ENCODE peak calls at places on chromosomes 3 and 15, in six cellular contexts. One of them, this sample, is unnamed. For H3K4me1, the result is how much of the 10 kb centered on the place peaks cover.

GRCh38 chr3:24323272-24323671 is 171.4 kb downstream of the THRB start:
- DNase-seq in IMR-90: no peak
- DNase-seq in HCT116: no peak
- DNase-seq in heart right ventricle: no peak
- DNase-seq in mesenchymal stem cell: no peak
- DNase-seq in SJCRH30: no peak
- DNase-seq in this sample: no peak

GRCh38 chr15:34239151-34239761 is 14.4 kb downstream of the EMC4 start:
- DNase-seq in IMR-90: peak
- DNase-seq in HCT116: peak
- DNase-seq in heart right ventricle: no peak
- DNase-seq in mesenchymal stem cell: peak
- DNase-seq in SJCRH30: no peak
- DNase-seq in this sample: peak

GRCh38 chr3:194283218-194284006 is 67.7 kb downstream of the CPN2 start:
- DNase-seq in IMR-90: no peak
- DNase-seq in HCT116: no peak
- DNase-seq in heart right ventricle: no peak
- DNase-seq in mesenchymal stem cell: no peak
- DNase-seq in SJCRH30: no peak
- DNase-seq in this sample: no peak

GRCh38 chr3:133038089-133038730 is at the start of gene TMEM108:
- DNase-seq in IMR-90: peak
- DNase-seq in HCT116: no peak
- DNase-seq in heart right ventricle: peak
- DNase-seq in mesenchymal stem cell: peak
- DNase-seq in SJCRH30: peak
- DNase-seq in this sample: peak

GRCh38 chr15:66486887-66487286 is 10.7 kb downstream of the SNAPC5 start:
- DNase-seq in IMR-90: no peak
- DNase-seq in HCT116: no peak
- DNase-seq in heart right ventricle: no peak
- DNase-seq in mesenchymal stem cell: no peak
- DNase-seq in SJCRH30: no peak
- DNase-seq in this sample: no peak

GRCh38 chr15:80611543-80612080 is 83.5 kb upstream of the ABHD17C start:
- DNase-seq in IMR-90: no peak
- DNase-seq in HCT116: no peak
- DNase-seq in heart right ventricle: no peak
- DNase-seq in mesenchymal stem cell: no peak
- DNase-seq in SJCRH30: no peak
- DNase-seq in this sample: no peak

GRCh38 chr15:76345269-76345879 is 8.8 kb downstream of the ISL2 start:
- DNase-seq in IMR-90: no peak
- DNase-seq in HCT116: no peak
- DNase-seq in heart right ventricle: no peak
- DNase-seq in mesenchymal stem cell: no peak
- DNase-seq in SJCRH30: no peak
- DNase-seq in this sample: no peak

GRCh38 chr3:147620906-147621305 is 211.7 kb downstream of the ZIC1 start:
- DNase-seq in IMR-90: no peak
- DNase-seq in HCT116: no peak
- DNase-seq in heart right ventricle: no peak
- DNase-seq in mesenchymal stem cell: no peak
- DNase-seq in SJCRH30: no peak
- DNase-seq in this sample: no peak

GRCh38 chr15:78301326-78301725 is 1.9 kb upstream of the SKIC8 start:
- DNase-seq in IMR-90: no peak
- DNase-seq in HCT116: no peak
- DNase-seq in heart right ventricle: no peak
- DNase-seq in mesenchymal stem cell: peak
- DNase-seq in SJCRH30: no peak
- DNase-seq in this sample: no peak

GRCh38 chr3:38805765-38806386 is 10.1 kb downstream of the SCN10A start:
- DNase-seq in IMR-90: peak
- DNase-seq in HCT116: peak
- DNase-seq in heart right ventricle: no peak
- DNase-seq in mesenchymal stem cell: peak
- DNase-seq in SJCRH30: peak
- DNase-seq in this sample: peak

GRCh38 chr3:119230745-119231144 is 9.9 kb downstream of the B4GALT4 start:
- DNase-seq in IMR-90: no peak
- DNase-seq in HCT116: no peak
- DNase-seq in heart right ventricle: no peak
- DNase-seq in mesenchymal stem cell: no peak
- DNase-seq in SJCRH30: no peak
- DNase-seq in this sample: no peak

GRCh38 chr3:119229190-119229589 is 11.5 kb downstream of the B4GALT4 start:
- DNase-seq in IMR-90: no peak
- DNase-seq in HCT116: no peak
- DNase-seq in heart right ventricle: no peak
- DNase-seq in mesenchymal stem cell: no peak
- DNase-seq in SJCRH30: no peak
- DNase-seq in this sample: no peak

GRCh38 chr3:119227064-119227850 is 13.4 kb downstream of the B4GALT4 start:
- DNase-seq in IMR-90: no peak
- DNase-seq in HCT116: no peak
- DNase-seq in heart right ventricle: no peak
- DNase-seq in mesenchymal stem cell: no peak
- DNase-seq in SJCRH30: no peak
- DNase-seq in this sample: no peak

GRCh38 chr3:119230071-119230470 is 10.6 kb downstream of the B4GALT4 start:
- DNase-seq in IMR-90: no peak
- DNase-seq in HCT116: no peak
- DNase-seq in heart right ventricle: no peak
- DNase-seq in mesenchymal stem cell: no peak
- DNase-seq in SJCRH30: no peak
- DNase-seq in this sample: no peak

GRCh38 chr3:119228290-119229145 is 12.2 kb downstream of the B4GALT4 start:
- DNase-seq in IMR-90: peak
- DNase-seq in HCT116: no peak
- DNase-seq in heart right ventricle: no peak
- DNase-seq in mesenchymal stem cell: no peak
- DNase-seq in SJCRH30: no peak
- DNase-seq in this sample: no peak
- H3K4me1 ChIP-seq in IMR-90: under half
- H3K4me1 ChIP-seq in HCT116: under half
- H3K4me1 ChIP-seq in heart right ventricle: under half
- H3K4me1 ChIP-seq in mesenchymal stem cell: under half
- H3K4me1 ChIP-seq in SJCRH30: under half
- H3K4me1 ChIP-seq in this sample: under half

DNA sequence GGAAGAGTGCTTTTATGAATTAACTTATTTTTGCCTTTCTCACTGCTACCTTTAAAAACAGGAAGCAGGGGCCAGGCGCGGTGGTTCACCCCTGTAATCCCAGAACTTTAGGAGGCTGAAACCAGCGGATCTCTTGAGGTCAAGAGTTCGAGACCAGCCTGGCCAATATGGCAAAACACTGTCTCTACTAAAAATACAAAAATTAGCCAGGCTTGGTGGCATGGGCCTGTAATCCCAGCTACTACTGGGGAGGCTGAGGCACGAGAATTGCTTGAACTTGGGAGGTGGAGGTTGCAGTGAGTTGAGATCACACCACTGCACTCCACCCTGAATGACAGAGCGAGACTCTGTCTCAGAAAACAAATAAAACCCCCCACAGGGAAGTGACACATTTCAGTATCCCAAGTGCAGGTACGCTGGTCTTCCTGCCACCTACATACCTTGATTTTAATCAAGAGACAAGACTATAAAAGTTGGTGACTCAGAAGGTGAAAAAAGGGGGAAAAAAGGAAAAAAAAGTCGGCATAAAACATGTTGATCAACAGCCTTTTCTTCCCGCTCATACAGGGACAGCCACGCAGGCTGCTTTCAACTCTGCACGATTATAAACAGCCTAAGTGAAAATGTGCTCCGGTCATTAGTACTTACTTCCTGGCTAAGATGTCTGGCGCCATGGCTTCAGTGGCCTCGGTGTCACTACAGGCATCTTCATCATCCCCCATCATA is 18.8 kb downstream of the PPP1R2 start:
- DNase-seq in IMR-90: no peak
- DNase-seq in HCT116: no peak
- DNase-seq in heart right ventricle: no peak
- DNase-seq in mesenchymal stem cell: no peak
- DNase-seq in SJCRH30: no peak
- DNase-seq in this sample: no peak
- H3K4me1 ChIP-seq in IMR-90: under half
- H3K4me1 ChIP-seq in HCT116: under half
- H3K4me1 ChIP-seq in heart right ventricle: under half
- H3K4me1 ChIP-seq in mesenchymal stem cell: under half
- H3K4me1 ChIP-seq in SJCRH30: under half
- H3K4me1 ChIP-seq in this sample: under half

DNA sequence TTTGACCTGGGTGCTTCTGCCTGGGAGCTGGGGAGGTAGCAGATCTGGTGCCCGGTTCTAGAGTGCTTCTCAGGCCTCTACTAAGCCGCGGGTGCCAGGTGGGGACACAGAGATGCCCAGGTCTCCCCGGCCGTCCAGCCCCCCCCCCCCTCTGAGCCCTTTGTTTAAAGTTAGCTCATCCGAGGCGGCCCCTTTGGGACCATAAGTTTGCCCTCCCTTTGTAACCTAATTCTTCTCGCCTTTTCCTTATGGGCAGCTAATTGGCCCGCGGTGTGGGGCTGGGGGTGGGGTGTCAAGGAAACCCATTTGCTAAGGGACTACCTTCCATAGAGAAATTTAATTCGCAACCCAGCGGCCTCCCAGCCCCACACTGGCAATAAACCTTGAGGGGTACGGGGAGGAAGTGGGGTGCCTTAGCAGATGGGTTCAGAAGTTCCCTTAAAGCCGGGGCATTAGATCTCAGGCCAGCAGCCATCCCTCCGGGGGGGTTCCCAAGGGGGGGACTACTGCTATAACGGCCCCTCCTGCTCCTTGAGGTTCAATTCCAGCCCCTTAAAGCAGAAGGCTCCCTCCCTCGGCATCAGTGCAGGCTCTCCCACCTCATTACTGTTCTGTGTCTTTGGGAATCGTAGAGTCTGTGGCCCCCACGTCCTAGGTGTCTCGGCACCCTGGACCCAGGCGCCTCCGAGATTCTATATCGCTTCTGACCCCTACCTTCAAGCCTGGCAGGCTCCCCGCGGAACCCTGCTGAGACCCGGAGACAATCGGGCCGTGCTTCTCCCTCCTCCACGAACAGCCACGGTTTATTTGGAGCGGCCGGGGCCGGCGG is 1.7 kb downstream of the GATA2 start:
- DNase-seq in IMR-90: no peak
- DNase-seq in HCT116: no peak
- DNase-seq in heart right ventricle: no peak
- DNase-seq in mesenchymal stem cell: no peak
- DNase-seq in SJCRH30: no peak
- DNase-seq in this sample: peak
- H3K4me1 ChIP-seq in IMR-90: under half
- H3K4me1 ChIP-seq in HCT116: under half
- H3K4me1 ChIP-seq in heart right ventricle: half or more
- H3K4me1 ChIP-seq in mesenchymal stem cell: under half
- H3K4me1 ChIP-seq in SJCRH30: under half
- H3K4me1 ChIP-seq in this sample: under half

DNA sequence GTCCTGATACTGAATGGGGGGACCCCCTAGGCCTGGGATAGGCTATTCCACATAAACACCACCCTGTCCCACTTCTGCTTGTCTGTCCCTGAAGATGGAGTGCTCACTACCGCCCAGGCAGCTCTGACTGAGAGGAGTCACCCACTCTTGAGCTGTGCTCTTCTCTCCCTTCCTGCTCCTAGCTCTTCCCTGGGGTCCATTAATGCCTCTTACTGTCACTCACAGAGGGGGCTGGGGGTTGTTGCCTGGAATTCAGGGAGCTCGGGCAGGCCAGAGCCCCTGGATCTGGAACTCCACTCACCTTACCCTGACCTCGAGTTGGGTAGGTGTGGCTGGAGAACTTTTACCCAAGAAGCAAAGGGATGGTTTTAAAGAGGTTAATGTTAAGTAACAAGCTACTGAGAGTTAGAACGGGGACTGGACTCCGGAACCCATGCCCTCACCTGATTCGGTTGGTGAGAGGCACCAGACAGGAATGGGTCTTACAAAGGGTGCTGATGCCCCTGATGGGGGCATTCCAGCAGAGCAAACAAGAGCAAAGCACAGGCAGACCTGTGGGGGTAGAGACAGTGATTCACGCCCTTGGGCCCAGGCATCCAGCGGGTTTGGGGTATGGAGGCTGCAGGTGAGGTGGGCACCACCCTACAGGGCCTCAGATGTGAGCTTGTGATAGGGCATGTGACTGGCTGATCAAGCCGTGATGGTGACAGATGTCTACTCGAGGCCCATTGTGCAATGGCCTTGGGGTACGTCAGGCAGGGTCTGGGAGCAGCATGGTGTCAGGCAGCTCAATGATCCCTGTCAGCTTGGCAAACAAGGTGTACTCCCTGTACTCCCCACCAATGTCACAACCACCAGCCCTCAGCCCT is 5.4 kb downstream of the NBEAL2 start:
- DNase-seq in IMR-90: no peak
- DNase-seq in HCT116: no peak
- DNase-seq in heart right ventricle: no peak
- DNase-seq in mesenchymal stem cell: no peak
- DNase-seq in SJCRH30: no peak
- DNase-seq in this sample: peak
- H3K4me1 ChIP-seq in IMR-90: under half
- H3K4me1 ChIP-seq in HCT116: under half
- H3K4me1 ChIP-seq in heart right ventricle: half or more
- H3K4me1 ChIP-seq in mesenchymal stem cell: under half
- H3K4me1 ChIP-seq in SJCRH30: under half
- H3K4me1 ChIP-seq in this sample: under half

GRCh38 chr3:14273886-14274517 is 95.4 kb downstream of the LSM3 start:
- DNase-seq in IMR-90: peak
- DNase-seq in HCT116: no peak
- DNase-seq in heart right ventricle: no peak
- DNase-seq in mesenchymal stem cell: peak
- DNase-seq in SJCRH30: no peak
- DNase-seq in this sample: peak

GRCh38 chr3:14274537-14274936 is 95.9 kb downstream of the LSM3 start:
- DNase-seq in IMR-90: no peak
- DNase-seq in HCT116: no peak
- DNase-seq in heart right ventricle: no peak
- DNase-seq in mesenchymal stem cell: peak
- DNase-seq in SJCRH30: no peak
- DNase-seq in this sample: peak

GRCh38 chr3:14277557-14277956 is 98.9 kb downstream of the LSM3 start:
- DNase-seq in IMR-90: no peak
- DNase-seq in HCT116: no peak
- DNase-seq in heart right ventricle: no peak
- DNase-seq in mesenchymal stem cell: no peak
- DNase-seq in SJCRH30: no peak
- DNase-seq in this sample: peak

GRCh38 chr3:14275962-14276909 is 97.6 kb downstream of the LSM3 start:
- DNase-seq in IMR-90: no peak
- DNase-seq in HCT116: no peak
- DNase-seq in heart right ventricle: no peak
- DNase-seq in mesenchymal stem cell: no peak
- DNase-seq in SJCRH30: no peak
- DNase-seq in this sample: peak

GRCh38 chr3:14274999-14275961 is 96.7 kb downstream of the LSM3 start:
- DNase-seq in IMR-90: no peak
- DNase-seq in HCT116: peak
- DNase-seq in heart right ventricle: no peak
- DNase-seq in mesenchymal stem cell: no peak
- DNase-seq in SJCRH30: peak
- DNase-seq in this sample: peak
- H3K4me1 ChIP-seq in IMR-90: under half
- H3K4me1 ChIP-seq in HCT116: under half
- H3K4me1 ChIP-seq in heart right ventricle: under half
- H3K4me1 ChIP-seq in mesenchymal stem cell: under half
- H3K4me1 ChIP-seq in SJCRH30: under half
- H3K4me1 ChIP-seq in this sample: under half